ENCODE peak calls at places on chromosomes 13 and 19, in ten cellular contexts. F is AG09309; T is omental fat pad; M is T-helper 9 cell; L is B cell; A is astrocyte of the spinal cord; Q is left cardiac atrium; S is effector CD4-positive, alpha-beta T cell; D is fibroblast of lung; O is memory B cell. I is an unnamed sample.
A peak's percentile ranks its signal among the peaks of the same experiment; 100 is the strongest.

GRCh38 chr19:10812902-10813404 is 23.1 kb downstream of the TMED1 start:
- DNase-seq in O (no peak), T (no peak), F (peak; percentile 86), Q (peak; percentile 69), A (peak; percentile 91), S (no peak), M (no peak), L (no peak), D (peak; percentile 93), I (no peak)

GRCh38 chr19:17932485-17933338 is at the start of gene CCDC124:
- DNase-seq in A (peak; percentile 91), T (peak; percentile 74), Q (peak; percentile 93), S (peak; percentile 89), M (peak; percentile 89), L (peak; percentile 96), F (peak; percentile 55), O (peak; percentile 92), D (peak; percentile 92), I (peak; percentile 53)

GRCh38 chr13:76822691-76823267 is 63.4 kb downstream of the KCTD12 start:
- DNase-seq in A (no peak), O (no peak), F (peak; percentile 46), D (peak; percentile 60), Q (no peak), S (no peak), T (no peak), M (no peak), L (no peak), I (peak; percentile 16)

GRCh38 chr13:42807866-42808265 is 26.5 kb downstream of the FAM216B start:
- DNase-seq in F (no peak), T (no peak), O (no peak), D (peak; percentile 42), L (no peak), A (peak; percentile 27), Q (no peak), S (no peak), M (no peak), I (peak; percentile 10)

GRCh38 chr19:8126008-8126407 is 23.4 kb downstream of the FBN3 start:
- DNase-seq in M (no peak), O (no peak), F (no peak), T (no peak), Q (no peak), D (no peak), S (no peak), A (no peak), L (no peak), I (no peak)

GRCh38 chr19:39941615-39942507 is 7.4 kb upstream of the FCGBP start:
- DNase-seq in O (peak; percentile 38), Q (no peak), D (no peak), A (peak; percentile 51), S (peak; percentile 60), T (no peak), L (peak; percentile 79), M (peak; percentile 37), F (no peak), I (no peak)

GRCh38 chr13:110131424-110131823 is 175.5 kb downstream of the COL4A1 start:
- DNase-seq in Q (no peak), O (no peak), T (no peak), S (no peak), M (no peak), F (no peak), L (no peak), D (no peak), A (no peak), I (no peak)

GRCh38 chr19:46691104-46691503 is 25.8 kb downstream of the PRKD2 start:
- DNase-seq in F (no peak), Q (no peak), M (no peak), A (no peak), T (no peak), D (no peak), O (no peak), L (no peak), S (no peak), I (no peak)

GRCh38 chr19:28208745-28209144 is 1004.2 kb downstream of the UQCRFS1 start:
- DNase-seq in D (no peak), S (no peak), T (no peak), A (no peak), M (no peak), O (no peak), Q (no peak), F (no peak), L (no peak), I (no peak)

GRCh38 chr13:98542568-98543379 is 34.1 kb downstream of the STK24 start:
- DNase-seq in D (no peak), L (peak; percentile 35), O (no peak), A (no peak), F (no peak), S (no peak), Q (no peak), M (no peak), T (no peak), I (no peak)

GRCh38 chr19:54464044-54464623 is 556 bp upstream of the LENG9 start:
- DNase-seq in Q (peak; percentile 90), M (peak; percentile 72), S (peak; percentile 77), D (peak; percentile 80), F (no peak), A (peak; percentile 86), L (peak; percentile 92), T (peak; percentile 87), O (peak; percentile 83), I (peak; percentile 96)

GRCh38 chr19:4969772-4970531 is 1.0 kb downstream of the KDM4B start:
- DNase-seq in T (no peak), Q (no peak), D (peak; percentile 34), A (peak; percentile 18), S (no peak), O (no peak), F (no peak), M (no peak), L (peak; percentile 60), I (no peak)

GRCh38 chr19:55068803-55069136 is 5.8 kb upstream of the RDH13 start:
- DNase-seq in D (no peak), L (no peak), O (no peak), S (no peak), T (no peak), F (no peak), M (no peak), A (no peak), Q (no peak), I (no peak)

GRCh38 chr19:4759388-4760284 is 31.9 kb upstream of the FEM1A start:
- DNase-seq in S (peak; percentile 22), T (peak; percentile 74), O (peak; percentile 53), A (peak; percentile 85), D (peak; percentile 82), M (peak; percentile 29), Q (peak; percentile 92), L (peak; percentile 86), F (peak; percentile 21), I (no peak)

GRCh38 chr13:110771194-110771593 is 57.7 kb downstream of the ING1 start:
- DNase-seq in A (no peak), M (no peak), L (no peak), T (no peak), D (no peak), F (no peak), S (no peak), Q (no peak), O (no peak), I (no peak)

GRCh38 chr13:96782186-96782585 is 212.1 kb downstream of the OXGR1 start:
- DNase-seq in S (no peak), D (no peak), T (no peak), M (no peak), O (no peak), Q (peak; percentile 23), A (no peak), L (no peak), F (no peak), I (no peak)

GRCh38 chr13:51814825-51815650 is 11.1 kb upstream of the DHRS12 start:
- DNase-seq in S (peak; percentile 61), F (no peak), L (peak; percentile 85), T (no peak), O (peak; percentile 81), A (peak; percentile 43), M (peak; percentile 60), Q (peak; percentile 56), D (peak; percentile 60), I (no peak)

GRCh38 chr13:113951246-113951999 is 22.5 kb downstream of the C13orf46 start:
- DNase-seq in A (peak; percentile 50), O (peak; percentile 65), Q (peak; percentile 90), T (peak; percentile 59), L (peak; percentile 79), S (no peak), F (no peak), D (peak; percentile 75), M (no peak), I (no peak)

GRCh38 chr13:19759669-19760068 is 23.1 kb downstream of the PSPC1 start:
- DNase-seq in Q (no peak), F (no peak), A (no peak), T (no peak), S (no peak), M (no peak), L (no peak), D (no peak), O (no peak), I (no peak)

GRCh38 chr19:31718041-31718440 is 368.8 kb upstream of the TSHZ3 start:
- DNase-seq in O (no peak), L (no peak), T (no peak), Q (no peak), S (no peak), F (no peak), D (peak; percentile 39), A (no peak), M (no peak), I (no peak)

GRCh38 chr19:4660181-4660791 is 9.9 kb downstream of the MYDGF start:
- DNase-seq in F (no peak), Q (no peak), D (no peak), O (no peak), T (no peak), M (no peak), S (no peak), A (no peak), L (no peak), I (no peak)

GRCh38 chr19:17490411-17490810 is 20.1 kb downstream of the SLC27A1 start:
- DNase-seq in D (no peak), M (no peak), F (no peak), A (no peak), Q (no peak), O (no peak), L (no peak), S (peak; percentile 27), T (no peak), I (no peak)

GRCh38 chr19:1171755-1172352 is 2.2 kb downstream of the SBNO2 start:
- DNase-seq in D (no peak), M (no peak), S (no peak), Q (no peak), F (no peak), L (no peak), A (no peak), O (no peak), T (no peak), I (no peak)

GRCh38 chr19:23512151-23512925 is 117.1 kb upstream of the ZNF91 start:
- DNase-seq in M (no peak), A (no peak), T (no peak), L (no peak), D (no peak), F (no peak), O (no peak), S (no peak), Q (no peak), I (no peak)

GRCh38 chr19:38047641-38048040 is 140.6 kb downstream of the SIPA1L3 start:
- DNase-seq in F (no peak), L (no peak), Q (no peak), S (no peak), O (no peak), D (no peak), A (no peak), T (no peak), M (no peak), I (no peak)

I was measured in epithelial cell of proximal tubule.